ENCODE peak calls at places on chromosomes 1 and 21, in six cellular contexts. E is neural crest cell, Z is PC-3, G is Peyer's patch, F is DND-41, A is heart right ventricle. T is an unnamed sample.
A peak's percentile ranks its signal among the peaks of the same experiment; 100 is the strongest.

GRCh38 chr1:205075642-205076155 is 8.6 kb downstream of the TMEM81 start:
- DNase-seq in E (no peak), Z (no peak), G (no peak), F (no peak), A (no peak), T (no peak)

GRCh38 chr1:156419863-156420208 is 50.8 kb downstream of the RHBG start:
- DNase-seq in E (peak; percentile 29), Z (no peak), G (no peak), F (no peak), A (no peak), T (no peak)

GRCh38 chr1:83508485-83509151 is 490.3 kb downstream of the TTLL7 start:
- DNase-seq in E (no peak), Z (no peak), G (no peak), F (peak; percentile 73), A (peak; percentile 58), T (no peak)

GRCh38 chr1:226304291-226304955 is 4.5 kb downstream of the LIN9 start:
- DNase-seq in E (no peak), Z (no peak), G (no peak), F (no peak), A (no peak), T (no peak)

GRCh38 chr1:21899972-21900371 is 37.1 kb downstream of the HSPG2 start:
- DNase-seq in E (no peak), Z (no peak), G (no peak), F (no peak), A (peak; percentile 73), T (no peak)

GRCh38 chr1:231139659-231140650 is 21.9 kb upstream of the TRIM67 start:
- DNase-seq in E (no peak), Z (peak; percentile 65), G (no peak), F (no peak), A (no peak), T (no peak)

GRCh38 chr1:231318015-231318355 is 19.7 kb downstream of the EXOC8 start:
- DNase-seq in E (no peak), Z (no peak), G (no peak), F (no peak), A (no peak), T (no peak)

GRCh38 chr1:90713741-90714509 is 3.2 kb downstream of the BARHL2 start:
- DNase-seq in E (no peak), Z (no peak), G (no peak), F (no peak), A (no peak), T (no peak)

GRCh38 chr21:29095203-29095602 is 21.8 kb upstream of the CCT8 start:
- DNase-seq in E (no peak), Z (no peak), G (no peak), F (no peak), A (no peak), T (no peak)

GRCh38 chr21:45030637-45031218 is 43.7 kb upstream of the ADARB1 start:
- DNase-seq in E (no peak), Z (no peak), G (no peak), F (no peak), A (peak; percentile 61), T (no peak)

GRCh38 chr21:45027241-45028196 is 46.9 kb upstream of the ADARB1 start:
- DNase-seq in E (no peak), Z (no peak), G (no peak), F (no peak), A (no peak), T (no peak)

GRCh38 chr21:45029968-45030636 is 44.3 kb upstream of the ADARB1 start:
- DNase-seq in E (no peak), Z (no peak), G (no peak), F (no peak), A (no peak), T (no peak)

GRCh38 chr21:45031231-45032191 is 42.9 kb upstream of the ADARB1 start:
- DNase-seq in E (no peak), Z (no peak), G (no peak), F (no peak), A (no peak), T (no peak)

GRCh38 chr21:45029298-45029967 is 44.9 kb upstream of the ADARB1 start:
- DNase-seq in E (peak; percentile 50), Z (no peak), G (no peak), F (no peak), A (no peak), T (no peak)
- TF ChIP-seq CTCF in E (no peak), Z (no peak), G (no peak), F (no peak), A (no peak), T (no peak)

GRCh38 chr1:86169625-86170024 is 13.1 kb upstream of the COL24A1 start:
- DNase-seq in E (no peak), Z (peak; percentile 30), G (no peak), F (no peak), A (no peak), T (no peak)
- TF ChIP-seq CTCF in E (no peak), Z (peak; percentile 43), G (no peak), F (no peak), A (no peak), T (no peak)

DNA sequence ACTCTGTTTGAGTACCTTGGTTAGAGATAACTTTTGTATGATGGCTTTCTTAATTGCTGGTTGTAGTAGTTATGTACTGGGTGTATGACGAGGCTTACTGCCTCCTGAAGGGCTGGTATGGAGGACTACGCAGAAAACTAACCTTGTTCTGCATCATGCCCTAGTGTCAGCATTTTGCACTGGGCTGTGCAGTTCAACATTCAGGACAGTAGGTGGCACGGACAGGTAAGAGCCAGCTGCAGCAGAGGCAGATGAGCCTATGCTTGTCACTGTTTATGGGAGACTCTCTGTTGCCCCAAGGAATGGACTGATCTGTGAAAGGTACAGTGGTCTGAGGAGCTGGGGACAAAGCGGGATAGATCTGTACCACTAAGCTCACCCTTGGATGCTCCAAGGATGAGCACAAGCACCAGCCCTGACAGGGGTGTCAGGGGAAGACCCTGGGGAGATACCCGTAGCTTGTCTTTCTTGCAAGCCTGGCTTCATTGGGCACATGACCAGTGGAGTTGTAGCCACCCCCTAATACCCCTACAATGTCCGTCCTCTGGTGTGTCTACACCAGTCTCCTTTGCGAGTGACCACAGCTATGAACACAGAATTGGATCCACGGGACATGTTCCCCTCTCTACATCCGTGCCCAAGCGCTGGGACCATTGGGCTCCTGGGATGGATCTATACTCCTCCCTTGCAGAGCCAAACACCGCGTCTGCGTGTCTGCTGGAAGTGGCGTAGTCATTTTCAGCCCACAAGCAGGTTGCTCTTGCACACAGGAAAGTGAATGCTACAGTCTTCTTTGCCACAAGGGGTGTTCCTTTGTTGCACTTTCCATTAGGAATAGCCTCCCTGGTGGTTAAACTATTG is 51.1 kb upstream of the CFHR3 start:
- DNase-seq in E (peak; percentile 27), Z (peak; percentile 46), G (peak; percentile 48), F (peak; percentile 66), A (no peak), T (no peak)
- TF ChIP-seq CTCF in E (peak; percentile 72), Z (peak; percentile 60), G (peak; percentile 48), F (peak; percentile 81), A (peak; percentile 43), T (peak; percentile 55)

GRCh38 chr1:245348626-245349025 is 193.8 kb downstream of the KIF26B start:
- DNase-seq in E (no peak), Z (no peak), G (no peak), F (no peak), A (no peak), T (no peak)

GRCh38 chr1:245341738-245342137 is 187.0 kb downstream of the KIF26B start:
- DNase-seq in E (no peak), Z (no peak), G (no peak), F (peak; percentile 15), A (no peak), T (no peak)

DNA sequence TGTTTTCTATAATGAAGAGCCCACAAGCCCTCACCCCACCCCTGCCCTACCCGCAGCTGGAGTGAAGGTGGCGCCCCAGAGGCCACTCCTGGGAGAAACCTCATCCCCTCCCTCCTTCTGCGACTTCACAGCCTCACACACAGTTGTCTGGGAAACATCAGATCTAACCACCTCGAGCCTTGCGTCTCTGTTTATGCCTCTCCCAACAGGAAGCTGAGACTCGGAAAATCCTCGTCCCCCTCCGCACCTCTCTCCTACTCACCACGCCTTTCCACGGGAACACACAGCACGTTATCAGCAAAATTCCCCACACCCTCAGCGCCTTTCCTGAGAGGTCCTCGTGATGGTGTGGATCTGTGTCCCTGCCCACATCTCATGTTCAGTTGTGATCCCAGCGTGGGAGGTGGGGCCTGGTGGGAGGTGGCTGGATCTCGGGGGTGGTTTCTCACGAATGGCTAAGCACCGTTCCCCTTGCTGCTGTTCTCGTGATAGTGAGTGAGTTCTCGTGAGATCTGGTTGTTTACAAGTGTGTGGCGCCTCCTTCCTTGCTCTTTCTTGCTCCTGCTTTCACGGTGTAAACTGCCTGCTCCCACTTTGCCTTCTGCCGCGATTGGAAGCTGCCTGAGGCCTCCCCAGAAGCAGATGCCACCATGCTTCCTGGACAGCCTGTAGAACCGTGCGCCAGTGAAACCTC is 190.6 kb downstream of the KIF26B start:
- DNase-seq in E (no peak), Z (no peak), G (no peak), F (no peak), A (no peak), T (no peak)
- TF ChIP-seq CTCF in E (no peak), Z (no peak), G (no peak), F (peak; percentile 20), A (no peak), T (no peak)

GRCh38 chr21:15978158-15978805 is 248.5 kb downstream of the USP25 start:
- DNase-seq in E (no peak), Z (no peak), G (no peak), F (no peak), A (no peak), T (no peak)

DNA sequence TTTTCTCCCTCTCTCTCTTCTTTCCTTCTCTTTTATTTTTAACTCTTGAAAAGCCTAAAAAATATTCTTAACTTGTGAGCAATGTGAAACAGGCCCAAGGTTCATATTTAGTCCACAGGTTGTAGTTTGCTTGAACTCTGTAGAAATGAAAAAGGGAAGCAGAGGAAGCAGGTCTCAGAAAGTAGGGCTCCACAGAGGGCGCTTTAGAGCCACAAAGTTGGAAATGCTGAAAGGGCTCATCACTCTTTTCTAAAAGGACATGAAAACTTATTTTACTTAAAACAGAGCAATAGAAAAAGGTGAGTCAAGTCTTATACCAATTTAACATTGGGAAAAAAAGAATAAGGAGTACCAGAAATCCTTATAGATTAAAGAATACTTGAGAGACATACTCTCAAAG is 247.0 kb downstream of the USP25 start:
- DNase-seq in E (peak; percentile 4), Z (peak; percentile 33), G (no peak), F (peak; percentile 12), A (no peak), T (no peak)
- TF ChIP-seq CTCF in E (peak; percentile 34), Z (peak; percentile 76), G (no peak), F (peak; percentile 35), A (no peak), T (peak; percentile 60)

DNA sequence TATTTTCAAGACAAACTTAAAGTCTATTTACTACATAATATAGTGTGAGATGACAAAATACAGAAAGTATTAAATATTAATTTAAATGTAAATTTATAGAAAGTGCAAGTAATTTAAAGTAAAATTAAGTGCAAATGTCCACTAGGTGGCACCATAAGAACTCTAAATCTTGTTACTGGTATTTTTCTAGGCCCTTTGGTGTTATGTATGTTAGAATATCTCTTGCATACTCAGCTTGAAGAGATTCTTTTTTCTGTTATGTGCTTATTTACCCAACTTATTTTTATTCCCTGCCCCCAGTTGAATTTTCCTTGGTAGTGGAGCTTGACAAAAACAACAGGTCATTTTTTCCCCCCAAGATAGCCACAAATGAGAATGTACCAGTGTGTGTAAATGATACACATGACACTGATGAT is 71.5 kb downstream of the RPS6KC1 start:
- DNase-seq in E (no peak), Z (peak; percentile 89), G (no peak), F (no peak), A (no peak), T (no peak)
- TF ChIP-seq CTCF in E (peak; percentile 83), Z (peak; percentile 74), G (peak; percentile 52), F (peak; percentile 54), A (peak; percentile 63), T (peak; percentile 64)

T was measured in D721Med.